ENCODE peak calls at places on chromosomes 7 and 10, in ten cellular contexts. B is heart right ventricle; F is right lobe of liver; R is psoas muscle; C is CD8-positive, alpha-beta T cell; D is prostate gland; V is cardiac muscle cell; Y is hepatocyte; W is PC-3; J is adrenal gland. Q is an unnamed sample.

GRCh38 chr7:33748793-33749192 is 156.5 kb upstream of the BMPER start:
- DNase-seq in B (no peak), F (no peak), R (no peak), C (no peak), D (no peak), V (peak; percentile 34), Y (no peak), W (no peak), J (no peak), Q (no peak)

GRCh38 chr10:5776150-5776880 is 36.9 kb downstream of the GDI2 start:
- DNase-seq in B (no peak), F (no peak), R (no peak), C (no peak), D (no peak), V (peak; percentile 62), Y (no peak), W (no peak), J (no peak), Q (no peak)

GRCh38 chr7:50227623-50228618 is 76.6 kb upstream of the IKZF1 start:
- DNase-seq in B (no peak), F (no peak), R (no peak), C (no peak), D (no peak), V (no peak), Y (no peak), W (no peak), J (no peak), Q (no peak)

GRCh38 chr7:134565643-134566136 is 16.8 kb downstream of the AKR1B15 start:
- DNase-seq in B (no peak), F (no peak), R (peak; percentile 27), C (no peak), D (peak; percentile 33), V (no peak), Y (peak; percentile 13), W (peak; percentile 63), J (peak; percentile 7), Q (no peak)

GRCh38 chr7:80147543-80148376 is 13.1 kb downstream of the GNAI1 start:
- DNase-seq in B (no peak), F (no peak), R (no peak), C (no peak), D (no peak), V (no peak), Y (no peak), W (no peak), J (no peak), Q (no peak)

GRCh38 chr7:107359520-107360316 is 110.1 kb upstream of the GPR22 start:
- DNase-seq in B (no peak), F (no peak), R (no peak), C (no peak), D (no peak), V (no peak), Y (no peak), W (no peak), J (no peak), Q (no peak)

GRCh38 chr10:14478639-14479038 is 147.9 kb upstream of the FRMD4A start:
- DNase-seq in B (peak; percentile 65), F (peak; percentile 57), R (peak; percentile 67), C (no peak), D (peak; percentile 51), V (peak; percentile 71), Y (peak; percentile 71), W (peak; percentile 27), J (peak; percentile 78), Q (peak; percentile 79)

GRCh38 chr7:20172736-20173334 is 44.3 kb downstream of the MACC1 start:
- DNase-seq in B (no peak), F (no peak), R (peak; percentile 50), C (no peak), D (peak; percentile 38), V (peak; percentile 74), Y (peak; percentile 76), W (peak; percentile 74), J (peak; percentile 68), Q (peak; percentile 69)

DNA sequence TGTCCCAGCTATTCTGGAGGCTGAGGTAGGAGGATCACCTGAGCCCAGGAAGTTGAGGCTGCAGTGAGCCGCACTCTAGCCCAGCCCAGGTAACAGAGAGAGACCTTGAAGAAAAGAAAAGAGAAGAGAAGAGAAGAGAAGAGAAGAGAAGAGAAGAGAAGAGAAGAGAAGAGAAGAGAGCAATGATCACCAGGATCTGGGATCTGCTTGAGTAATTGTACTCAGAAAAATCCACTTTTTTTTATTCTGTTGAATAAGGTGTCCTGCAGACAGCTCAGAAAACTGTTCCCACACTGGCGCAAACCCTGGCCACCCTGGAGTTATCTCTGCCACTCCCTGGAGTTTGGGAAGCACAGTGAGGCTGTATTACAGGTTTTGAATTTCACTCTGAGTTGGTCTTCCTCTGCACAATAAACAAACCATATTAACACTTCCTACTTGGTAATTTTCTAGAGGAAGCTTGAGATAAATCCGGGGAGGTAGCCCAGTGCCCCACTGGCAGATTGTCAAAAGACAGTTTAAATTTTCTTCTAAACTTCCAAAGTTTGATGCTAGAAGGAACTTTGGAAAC is 9.6 kb upstream of the OAT start:
- DNase-seq in B (no peak), F (no peak), R (no peak), C (no peak), D (no peak), V (no peak), Y (no peak), W (peak; percentile 14), J (no peak), Q (no peak)
- TF ChIP-seq CTCF in B (no peak), F (no peak), R (no peak), C (no peak), D (no peak), V (no peak), Y (no peak), W (no peak), J (no peak), Q (no peak)

DNA sequence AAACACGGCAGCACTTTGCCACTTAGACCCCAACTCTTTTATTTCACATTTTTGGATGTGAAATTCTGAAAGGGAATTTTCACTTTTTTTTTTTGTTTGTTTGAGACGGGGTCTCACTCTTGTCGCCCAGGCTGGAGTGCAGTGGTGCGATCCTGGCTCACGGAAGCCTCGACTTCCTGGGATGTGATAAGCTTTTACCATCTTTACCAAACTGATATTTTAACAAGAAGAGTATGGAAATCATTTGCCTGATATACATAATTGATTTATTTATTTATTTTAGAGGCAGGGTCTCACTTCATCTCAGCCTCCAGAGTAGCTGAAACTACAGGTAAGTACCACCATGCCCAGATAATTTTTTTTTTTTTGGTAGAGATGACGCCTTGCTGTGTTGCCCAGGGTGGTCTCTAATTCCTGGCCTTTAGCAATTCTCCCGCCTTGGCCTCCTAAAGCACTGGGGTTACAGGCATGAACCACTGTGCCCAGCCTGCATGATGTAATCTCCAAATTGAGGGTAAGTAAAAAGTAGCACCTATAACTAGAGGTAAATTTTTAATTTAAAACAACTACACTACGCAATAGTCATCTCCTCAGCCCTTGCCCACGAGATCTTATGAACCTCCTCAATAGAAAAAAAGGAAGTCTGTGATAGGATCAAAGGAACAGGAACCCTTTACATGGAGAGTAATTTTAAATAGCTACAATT is 180.7 kb upstream of the KLF14 start:
- DNase-seq in B (no peak), F (no peak), R (no peak), C (no peak), D (no peak), V (no peak), Y (no peak), W (no peak), J (no peak), Q (no peak)
- H3K4me1 ChIP-seq in B (peaks cover 88% of the 10 kb centered on the region), F (peaks cover 74% of the 10 kb centered on the region), R (peaks cover 86% of the 10 kb centered on the region), C (peaks cover 64% of the 10 kb centered on the region), D (peaks cover 20% of the 10 kb centered on the region), V (no peaks in the 10 kb centered on the region), Y (peaks cover 38% of the 10 kb centered on the region), W (peaks cover 61% of the 10 kb centered on the region), J (peaks cover 86% of the 10 kb centered on the region), Q (peaks cover 44% of the 10 kb centered on the region)

GRCh38 chr10:47077941-47078340 is 166.7 kb downstream of the PTPN20 start:
- DNase-seq in B (no peak), F (no peak), R (no peak), C (no peak), D (no peak), V (no peak), Y (no peak), W (no peak), J (no peak), Q (no peak)

GRCh38 chr10:47076949-47077348 is 165.7 kb downstream of the PTPN20 start:
- DNase-seq in B (no peak), F (no peak), R (no peak), C (no peak), D (no peak), V (no peak), Y (no peak), W (no peak), J (no peak), Q (no peak)

GRCh38 chr10:47070541-47070940 is 159.3 kb downstream of the PTPN20 start:
- DNase-seq in B (no peak), F (no peak), R (no peak), C (no peak), D (no peak), V (no peak), Y (no peak), W (no peak), J (no peak), Q (no peak)

GRCh38 chr10:47078393-47079163 is 167.3 kb downstream of the PTPN20 start:
- DNase-seq in B (no peak), F (no peak), R (no peak), C (no peak), D (no peak), V (peak; percentile 49), Y (no peak), W (no peak), J (no peak), Q (no peak)

DNA sequence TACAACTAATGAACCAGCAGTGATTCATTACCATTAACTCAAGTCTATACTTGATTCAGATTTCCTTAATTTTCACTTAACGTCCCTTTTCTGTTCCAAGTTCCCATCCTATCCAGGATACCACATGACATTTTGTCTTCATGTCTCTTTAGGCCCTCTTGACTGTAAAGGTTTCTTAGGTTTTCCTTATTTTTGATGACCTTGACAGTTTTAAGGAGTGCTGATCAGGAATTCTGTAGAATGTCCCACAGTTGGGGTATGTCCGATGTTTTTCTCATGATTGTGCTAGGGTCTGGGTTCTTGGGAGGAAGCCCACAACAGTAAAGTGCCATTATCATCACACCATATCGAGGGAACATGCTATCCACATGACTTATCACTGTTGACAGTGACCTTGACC is 162.7 kb downstream of the PTPN20 start:
- DNase-seq in B (no peak), F (no peak), R (no peak), C (no peak), D (no peak), V (no peak), Y (no peak), W (no peak), J (no peak), Q (no peak)
- TF ChIP-seq CTCF in B (no peak), F (no peak), R (no peak), C (no peak), D (no peak), V (no peak), Y (no peak), W (no peak), J (no peak), Q (no peak)

GRCh38 chr7:70698219-70698832 is 433.6 kb upstream of the GALNT17 start:
- DNase-seq in B (no peak), F (no peak), R (no peak), C (peak; percentile 36), D (peak; percentile 43), V (peak; percentile 62), Y (peak; percentile 67), W (peak; percentile 50), J (peak; percentile 50), Q (no peak)

GRCh38 chr7:70701487-70701886 is 430.5 kb upstream of the GALNT17 start:
- DNase-seq in B (no peak), F (no peak), R (no peak), C (no peak), D (no peak), V (no peak), Y (no peak), W (no peak), J (no peak), Q (no peak)

GRCh38 chr7:70703785-70704184 is 428.2 kb upstream of the GALNT17 start:
- DNase-seq in B (no peak), F (no peak), R (no peak), C (no peak), D (no peak), V (no peak), Y (no peak), W (no peak), J (no peak), Q (no peak)

GRCh38 chr7:70700055-70700934 is 431.6 kb upstream of the GALNT17 start:
- DNase-seq in B (no peak), F (no peak), R (no peak), C (no peak), D (no peak), V (no peak), Y (no peak), W (no peak), J (no peak), Q (no peak)

DNA sequence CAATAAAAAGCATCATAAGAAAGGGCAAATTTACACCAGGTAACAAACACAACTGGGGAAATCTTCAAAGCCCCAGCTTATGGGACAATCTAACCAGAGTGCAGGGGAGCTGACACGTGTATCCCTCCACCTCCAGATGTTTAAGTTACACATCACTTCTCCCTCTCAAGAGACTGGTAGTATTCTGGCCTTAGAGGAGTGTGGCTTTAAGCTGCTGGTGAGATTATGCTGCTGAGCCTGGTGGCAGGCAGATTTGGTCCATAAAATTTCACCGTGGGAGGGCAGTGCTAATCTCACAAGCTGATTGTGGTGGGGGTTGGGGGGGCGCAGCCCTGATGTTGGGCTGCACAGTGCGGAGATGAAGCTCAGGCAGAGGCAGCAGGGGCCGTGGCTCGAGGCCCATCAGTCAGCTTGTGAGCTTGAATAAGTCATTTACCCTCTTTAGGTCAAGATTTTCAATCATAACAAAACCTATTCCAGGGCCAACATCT is 431.0 kb upstream of the GALNT17 start:
- DNase-seq in B (no peak), F (no peak), R (no peak), C (no peak), D (no peak), V (no peak), Y (no peak), W (no peak), J (no peak), Q (no peak)
- H3K4me1 ChIP-seq in B (peaks cover 25% of the 10 kb centered on the region), F (no peaks in the 10 kb centered on the region), R (peaks cover 44% of the 10 kb centered on the region), C (peaks cover 5% of the 10 kb centered on the region), D (peaks cover 4% of the 10 kb centered on the region), V (peaks cover 26% of the 10 kb centered on the region), Y (peaks cover 19% of the 10 kb centered on the region), W (no peaks in the 10 kb centered on the region), J (no peaks in the 10 kb centered on the region), Q (peaks cover 2% of the 10 kb centered on the region)